ENCODE peak calls at places on chromosomes 16 and 17, in eight cellular contexts. One of them, this sample, is unnamed.

GRCh38 chr16:89363621-89364393 is 126.6 kb downstream of the ANKRD11 start:
- DNase-seq in CD4-positive, CD25-positive, alpha-beta regulatory T cell: peak; percentile 57
- DNase-seq in HCT116: peak; percentile 76
- DNase-seq in mucosa of descending colon: no peak
- DNase-seq in activated T-cell treated with anti-CD3 and anti-CD28 coated beads, Interleukin-2, amount 50 U/mL, for 72 hours: peak; percentile 62
- DNase-seq in fibroblast of the conjunctiva: no peak
- DNase-seq in aorta: peak; percentile 64
- DNase-seq in RWPE1: peak; percentile 67
- DNase-seq in this sample: peak; percentile 71

GRCh38 chr16:53093162-53093744 is 38.5 kb downstream of the CHD9 start:
- DNase-seq in CD4-positive, CD25-positive, alpha-beta regulatory T cell: no peak
- DNase-seq in HCT116: no peak
- DNase-seq in mucosa of descending colon: no peak
- DNase-seq in activated T-cell treated with anti-CD3 and anti-CD28 coated beads, Interleukin-2, amount 50 U/mL, for 72 hours: no peak
- DNase-seq in fibroblast of the conjunctiva: no peak
- DNase-seq in aorta: no peak
- DNase-seq in RWPE1: no peak
- DNase-seq in this sample: no peak

GRCh38 chr17:80382956-80383355 is 32.0 kb upstream of the ENDOV start:
- DNase-seq in CD4-positive, CD25-positive, alpha-beta regulatory T cell: no peak
- DNase-seq in HCT116: no peak
- DNase-seq in mucosa of descending colon: no peak
- DNase-seq in activated T-cell treated with anti-CD3 and anti-CD28 coated beads, Interleukin-2, amount 50 U/mL, for 72 hours: no peak
- DNase-seq in fibroblast of the conjunctiva: no peak
- DNase-seq in aorta: no peak
- DNase-seq in RWPE1: no peak
- DNase-seq in this sample: no peak

GRCh38 chr16:49856741-49857330 is 924 bp upstream of the ZNF423 start:
- DNase-seq in CD4-positive, CD25-positive, alpha-beta regulatory T cell: no peak
- DNase-seq in HCT116: peak; percentile 35
- DNase-seq in mucosa of descending colon: peak; percentile 85
- DNase-seq in activated T-cell treated with anti-CD3 and anti-CD28 coated beads, Interleukin-2, amount 50 U/mL, for 72 hours: peak; percentile 29
- DNase-seq in fibroblast of the conjunctiva: peak; percentile 60
- DNase-seq in aorta: peak; percentile 86
- DNase-seq in RWPE1: peak; percentile 66
- DNase-seq in this sample: peak; percentile 71

GRCh38 chr17:56756536-56756935 is 77.2 kb downstream of the C17orf67 start:
- DNase-seq in CD4-positive, CD25-positive, alpha-beta regulatory T cell: no peak
- DNase-seq in HCT116: no peak
- DNase-seq in mucosa of descending colon: no peak
- DNase-seq in activated T-cell treated with anti-CD3 and anti-CD28 coated beads, Interleukin-2, amount 50 U/mL, for 72 hours: no peak
- DNase-seq in fibroblast of the conjunctiva: peak; percentile 32
- DNase-seq in aorta: no peak
- DNase-seq in RWPE1: peak; percentile 55
- DNase-seq in this sample: peak; percentile 76

GRCh38 chr16:83742520-83742919 is 65.3 kb upstream of the HSBP1 start:
- DNase-seq in CD4-positive, CD25-positive, alpha-beta regulatory T cell: no peak
- DNase-seq in HCT116: no peak
- DNase-seq in mucosa of descending colon: no peak
- DNase-seq in activated T-cell treated with anti-CD3 and anti-CD28 coated beads, Interleukin-2, amount 50 U/mL, for 72 hours: no peak
- DNase-seq in fibroblast of the conjunctiva: no peak
- DNase-seq in aorta: no peak
- DNase-seq in RWPE1: no peak
- DNase-seq in this sample: no peak

GRCh38 chr17:17532991-17533390 is 36.8 kb upstream of the RASD1 start:
- DNase-seq in CD4-positive, CD25-positive, alpha-beta regulatory T cell: no peak
- DNase-seq in HCT116: no peak
- DNase-seq in mucosa of descending colon: no peak
- DNase-seq in activated T-cell treated with anti-CD3 and anti-CD28 coated beads, Interleukin-2, amount 50 U/mL, for 72 hours: no peak
- DNase-seq in fibroblast of the conjunctiva: no peak
- DNase-seq in aorta: no peak
- DNase-seq in RWPE1: no peak
- DNase-seq in this sample: peak; percentile 87

GRCh38 chr16:85275533-85276249 is 163.4 kb upstream of the CIBAR2 start:
- DNase-seq in CD4-positive, CD25-positive, alpha-beta regulatory T cell: peak; percentile 43
- DNase-seq in HCT116: peak; percentile 19
- DNase-seq in mucosa of descending colon: peak; percentile 69
- DNase-seq in activated T-cell treated with anti-CD3 and anti-CD28 coated beads, Interleukin-2, amount 50 U/mL, for 72 hours: peak; percentile 76
- DNase-seq in fibroblast of the conjunctiva: peak; percentile 27
- DNase-seq in aorta: peak; percentile 73
- DNase-seq in RWPE1: peak; percentile 75
- DNase-seq in this sample: peak; percentile 21

GRCh38 chr17:32274101-32274500 is 8.5 kb downstream of the RHBDL3 start:
- DNase-seq in CD4-positive, CD25-positive, alpha-beta regulatory T cell: no peak
- DNase-seq in HCT116: no peak
- DNase-seq in mucosa of descending colon: no peak
- DNase-seq in activated T-cell treated with anti-CD3 and anti-CD28 coated beads, Interleukin-2, amount 50 U/mL, for 72 hours: no peak
- DNase-seq in fibroblast of the conjunctiva: no peak
- DNase-seq in aorta: no peak
- DNase-seq in RWPE1: no peak
- DNase-seq in this sample: no peak

GRCh38 chr17:39652635-39653315 is 12.4 kb upstream of the TCAP start:
- DNase-seq in CD4-positive, CD25-positive, alpha-beta regulatory T cell: no peak
- DNase-seq in HCT116: no peak
- DNase-seq in mucosa of descending colon: no peak
- DNase-seq in activated T-cell treated with anti-CD3 and anti-CD28 coated beads, Interleukin-2, amount 50 U/mL, for 72 hours: no peak
- DNase-seq in fibroblast of the conjunctiva: no peak
- DNase-seq in aorta: no peak
- DNase-seq in RWPE1: no peak
- DNase-seq in this sample: no peak